ENCODE peak calls at places on chromosome 18, in five cellular contexts. B is adrenal gland; H is RWPE2; O is CD8-positive, alpha-beta memory T cell; P is RWPE1. N is an unnamed sample.

GRCh38 chr18:3153107-3153704 is 66.6 kb downstream of the MYOM1 start:
- DNase-seq in B (no peak), O (no peak), P (no peak), H (no peak), N (no peak)

GRCh38 chr18:10067670-10068659 is 154.1 kb downstream of the VAPA start:
- DNase-seq in H (no peak), O (no peak), B (no peak), P (no peak), N (no peak)

GRCh38 chr18:30689216-30689615 is 353.3 kb downstream of the DSC3 start:
- DNase-seq in P (no peak), B (no peak), H (no peak), O (no peak), N (no peak)

GRCh38 chr18:10856146-10856545 is 293.2 kb downstream of the PIEZO2 start:
- DNase-seq in H (no peak), P (no peak), O (no peak), B (no peak), N (no peak)

GRCh38 chr18:36309436-36310391 is 12.2 kb downstream of the FHOD3 start:
- DNase-seq in O (no peak), B (peak), H (peak), P (peak), N (no peak)

GRCh38 chr18:64589000-64589399 is 440.1 kb upstream of the LINC00305 start:
- DNase-seq in B (no peak), H (no peak), O (no peak), P (no peak), N (no peak)

GRCh38 chr18:73784853-73785252 is 362.8 kb downstream of the FBXO15 start:
- DNase-seq in O (no peak), B (no peak), P (no peak), H (no peak), N (no peak)

GRCh38 chr18:34158881-34159690 is 65.6 kb downstream of the NOL4 start:
- DNase-seq in H (peak), P (no peak), O (no peak), B (peak), N (peak)

GRCh38 chr18:54284967-54285785 is 15.9 kb downstream of the POLI start:
- DNase-seq in B (peak), H (no peak), O (peak), P (peak), N (peak)

GRCh38 chr18:46289931-46290330 is 185.7 kb downstream of the HAUS1 start:
- DNase-seq in O (no peak), P (no peak), H (no peak), B (no peak), N (no peak)

GRCh38 chr18:46256078-46256477 is 151.9 kb downstream of the HAUS1 start:
- DNase-seq in H (no peak), O (no peak), B (no peak), P (no peak), N (no peak)

GRCh38 chr18:56574827-56575226 is 63.6 kb downstream of the TXNL1 start:
- DNase-seq in B (peak), P (no peak), O (no peak), H (no peak), N (peak)

GRCh38 chr18:58132595-58133191 is 88.7 kb downstream of the NEDD4L start:
- DNase-seq in O (no peak), H (no peak), B (no peak), P (no peak), N (no peak)

GRCh38 chr18:31513189-31513907 is 15.4 kb downstream of the DSG2 start:
- DNase-seq in H (peak), P (peak), O (no peak), B (no peak), N (no peak)

GRCh38 chr18:58396144-58396543 is 232.7 kb downstream of the ALPK2 start:
- DNase-seq in O (no peak), P (no peak), B (no peak), H (no peak), N (no peak)

GRCh38 chr18:36179562-36180334 is 7.5 kb upstream of the MOCOS start:
- DNase-seq in B (peak), P (no peak), H (no peak), O (no peak), N (peak)

GRCh38 chr18:21321711-21322110 is 79.7 kb downstream of the GREB1L start:
- DNase-seq in B (no peak), P (no peak), O (no peak), H (no peak), N (no peak)

GRCh38 chr18:32749809-32750208 is 23.0 kb downstream of the KLHL14 start:
- DNase-seq in P (no peak), H (no peak), B (no peak), O (no peak), N (no peak)

GRCh38 chr18:6150481-6150880 is 255.2 kb upstream of the TMEM200C start:
- DNase-seq in H (no peak), B (no peak), P (no peak), O (no peak), N (no peak)

GRCh38 chr18:76866631-76867030 is 44.3 kb downstream of the ZNF236 start:
- DNase-seq in B (no peak), O (no peak), P (no peak), H (no peak), N (no peak)

GRCh38 chr18:55585586-55586521 is 2.1 kb downstream of the TCF4 start:
- DNase-seq in H (no peak), P (no peak), O (no peak), B (no peak), N (peak)

GRCh38 chr18:31061945-31062344 is 19.4 kb upstream of the DSC3 start:
- DNase-seq in H (no peak), O (no peak), B (no peak), P (no peak), N (no peak)

GRCh38 chr18:51603111-51603510 is 405.6 kb upstream of the MEX3C start:
- DNase-seq in O (no peak), H (no peak), B (no peak), P (no peak), N (no peak)

GRCh38 chr18:77061946-77062517 is 70.6 kb downstream of the MBP start:
- DNase-seq in B (no peak), P (no peak), H (no peak), O (no peak), N (no peak)

GRCh38 chr18:54358495-54358793 is 738 bp downstream of the C18orf54 start:
- DNase-seq in B (no peak), H (no peak), P (no peak), O (no peak), N (no peak)

DNA sequence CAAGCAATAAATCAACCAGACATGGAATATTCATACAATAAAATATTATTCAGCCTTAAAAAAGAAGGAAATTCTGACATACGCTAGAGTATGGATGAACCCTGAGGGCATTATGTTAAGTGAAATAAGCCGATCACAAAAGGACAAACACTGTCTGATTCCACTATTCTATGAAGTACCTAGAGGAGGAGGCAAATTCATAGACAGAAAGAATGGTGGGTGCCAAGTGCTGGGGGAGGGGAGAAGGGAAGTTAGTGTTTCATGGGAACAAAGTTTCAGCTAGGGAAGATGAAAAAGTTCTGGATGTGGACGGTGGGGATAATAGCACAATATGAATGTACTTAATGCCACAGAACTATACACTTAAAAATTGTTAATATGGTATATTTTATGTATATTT is 19.8 kb downstream of the SMAD7 start:
- DNase-seq in O (no peak), B (no peak), H (no peak), P (no peak), N (no peak)
- H3K27ac ChIP-seq in O (no peak), B (no peak), H (peak), P (no peak), N (no peak)

DNA sequence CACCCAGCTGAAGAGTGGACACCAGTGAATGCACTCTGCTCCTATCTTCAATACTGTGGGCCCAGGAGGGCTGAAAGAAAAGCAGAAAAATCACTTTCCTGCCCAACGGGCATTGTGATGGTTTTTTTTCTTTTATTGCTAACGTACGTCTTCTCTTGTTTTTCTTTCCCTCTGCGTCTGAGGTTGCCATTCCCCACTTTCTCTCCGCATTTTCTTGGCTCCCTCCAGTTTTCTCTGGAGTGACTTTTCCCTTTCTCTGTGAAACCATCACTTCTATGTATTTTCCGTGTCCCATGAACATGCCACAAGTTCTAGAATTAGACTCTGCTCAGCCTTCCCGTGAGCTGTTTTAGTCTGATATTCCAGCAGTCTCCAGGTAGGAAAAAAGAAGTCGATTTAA is 169.2 kb downstream of the BCL2 start:
- DNase-seq in O (no peak), H (no peak), B (no peak), P (no peak), N (no peak)
- H3K27ac ChIP-seq in O (no peak), H (no peak), B (no peak), P (no peak), N (no peak)

GRCh38 chr18:50096766-50097435 is 98.0 kb downstream of the MYO5B start:
- DNase-seq in P (no peak), O (no peak), B (no peak), H (no peak), N (no peak)

GRCh38 chr18:50094221-50094773 is 100.7 kb downstream of the MYO5B start:
- DNase-seq in H (no peak), P (no peak), B (no peak), O (no peak), N (no peak)

GRCh38 chr18:50099725-50100414 is 95.1 kb downstream of the MYO5B start:
- DNase-seq in O (no peak), P (peak), H (no peak), B (no peak), N (no peak)

GRCh38 chr18:50093366-50093765 is 101.6 kb downstream of the MYO5B start:
- DNase-seq in O (no peak), B (no peak), P (no peak), H (no peak), N (no peak)

GRCh38 chr18:50097702-50098101 is 97.2 kb downstream of the MYO5B start:
- DNase-seq in O (no peak), B (no peak), P (peak), H (no peak), N (no peak)
- H3K27ac ChIP-seq in O (no peak), B (no peak), P (no peak), H (no peak), N (no peak)

GRCh38 chr18:13625843-13626543 is 100.4 kb downstream of the FAM210A start:
- DNase-seq in B (no peak), P (no peak), O (no peak), H (no peak), N (no peak)

GRCh38 chr18:13629841-13630747 is 96.3 kb downstream of the FAM210A start:
- DNase-seq in O (peak), P (peak), B (peak), H (no peak), N (no peak)

GRCh38 chr18:13626544-13626908 is 99.8 kb downstream of the FAM210A start:
- DNase-seq in B (no peak), H (no peak), O (no peak), P (no peak), N (no peak)

GRCh38 chr18:13627639-13628038 is 98.7 kb downstream of the FAM210A start:
- DNase-seq in O (no peak), P (no peak), H (no peak), B (no peak), N (no peak)

GRCh38 chr18:13628211-13628610 is 98.1 kb downstream of the FAM210A start:
- DNase-seq in O (no peak), P (no peak), H (no peak), B (no peak), N (no peak)
- H3K27ac ChIP-seq in O (no peak), P (no peak), H (no peak), B (no peak), N (no peak)

DNA sequence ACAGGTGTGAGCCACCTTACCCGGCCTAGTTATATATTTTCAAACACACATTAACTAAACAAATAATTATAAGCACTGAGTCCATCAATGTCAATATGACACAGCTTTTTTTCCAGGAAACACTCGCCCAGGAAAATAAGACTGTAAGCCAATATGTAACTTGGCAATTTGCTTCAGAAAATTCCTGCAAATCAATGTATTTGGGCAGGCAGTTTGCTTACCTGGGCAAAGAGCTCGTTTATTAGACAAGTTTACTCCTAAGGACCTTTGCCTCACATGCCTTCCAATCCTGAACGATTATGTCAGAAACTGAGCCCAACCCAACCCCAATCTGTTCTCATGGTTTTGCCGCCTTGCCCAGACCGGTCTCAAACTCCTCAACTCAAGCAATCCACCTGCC is 34.7 kb upstream of the NDUFV2 start:
- DNase-seq in B (no peak), P (no peak), H (no peak), O (no peak), N (no peak)
- H3K27ac ChIP-seq in B (no peak), P (no peak), H (no peak), O (no peak), N (no peak)

DNA sequence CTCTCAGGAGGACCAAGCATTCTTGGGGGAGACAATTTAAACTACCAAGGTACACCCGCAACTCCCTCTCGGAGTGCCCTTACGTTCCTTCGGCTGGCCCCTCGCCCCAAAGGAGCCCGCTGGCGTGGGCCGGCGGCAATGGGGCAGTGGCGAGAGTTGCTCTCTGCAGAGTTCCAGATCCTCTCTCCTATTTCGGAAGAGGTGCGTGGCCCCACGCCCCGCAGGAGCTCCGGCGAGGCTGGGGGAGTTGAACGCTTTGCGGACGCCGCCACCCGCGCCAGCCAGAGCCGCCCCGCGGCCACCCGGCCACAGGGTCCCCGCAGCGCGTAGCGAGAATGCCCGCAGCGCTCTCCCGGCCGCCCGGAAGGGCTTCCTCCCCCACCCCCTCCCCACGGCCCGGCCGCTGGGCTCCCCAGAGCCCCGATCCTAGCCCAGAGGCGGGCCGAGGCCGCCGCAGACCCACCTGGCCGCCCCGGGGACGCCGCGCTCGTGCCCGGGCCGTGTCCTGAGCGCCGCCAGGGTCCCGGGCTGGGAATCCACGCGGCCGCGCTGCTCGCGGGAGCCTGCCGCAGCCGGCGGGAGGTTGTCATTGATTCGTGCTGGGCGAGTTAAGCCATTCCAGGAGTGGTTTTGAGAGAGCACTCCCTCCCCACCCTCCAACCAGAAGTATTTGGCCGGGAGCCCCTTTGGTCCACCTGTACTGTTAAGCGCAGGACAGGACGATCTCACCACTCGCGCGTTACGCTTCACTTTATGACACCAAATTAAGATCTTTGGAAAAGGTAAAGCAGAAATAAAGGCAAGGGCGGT is 206.3 kb upstream of the SMAD2 start:
- DNase-seq in O (no peak), B (no peak), H (no peak), P (no peak), N (no peak)
- H3K27ac ChIP-seq in O (no peak), B (no peak), H (no peak), P (peak), N (no peak)

GRCh38 chr18:22427797-22428549 is 10.3 kb upstream of the CTAGE1 start:
- DNase-seq in H (no peak), P (no peak), B (no peak), O (no peak), N (no peak)

GRCh38 chr18:22429564-22429963 is 11.8 kb upstream of the CTAGE1 start:
- DNase-seq in O (no peak), P (no peak), H (no peak), B (no peak), N (no peak)

GRCh38 chr18:22432672-22433137 is 15.0 kb upstream of the CTAGE1 start:
- DNase-seq in B (peak), H (peak), O (no peak), P (peak), N (peak)

GRCh38 chr18:22424564-22424963 is 6.8 kb upstream of the CTAGE1 start:
- DNase-seq in P (no peak), H (no peak), B (no peak), O (no peak), N (no peak)

GRCh38 chr18:22428672-22429071 is 11.0 kb upstream of the CTAGE1 start:
- DNase-seq in O (no peak), H (no peak), P (no peak), B (no peak), N (no peak)
- H3K27ac ChIP-seq in O (no peak), H (no peak), P (no peak), B (no peak), N (no peak)

DNA sequence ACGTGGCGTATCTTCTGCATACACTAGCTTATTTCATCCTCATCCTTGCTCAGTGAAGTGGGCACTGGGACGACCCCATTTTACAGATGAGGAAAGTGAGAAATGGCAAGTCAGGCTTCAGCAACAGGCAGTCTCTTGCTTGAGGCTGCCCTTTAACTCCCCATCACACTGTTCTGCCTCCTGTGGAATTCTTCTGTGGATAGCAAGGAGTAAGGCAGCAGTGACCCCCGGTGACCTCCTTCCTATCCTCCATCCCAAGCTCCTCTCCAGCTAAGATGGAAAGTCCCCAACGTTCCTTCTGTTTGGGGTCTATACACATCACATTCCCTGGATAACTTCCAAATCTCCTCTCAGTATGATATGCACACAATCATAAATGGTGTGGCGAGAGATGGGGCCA is 10.5 kb downstream of the ANKRD29 start:
- DNase-seq in H (no peak), O (no peak), B (no peak), P (no peak), N (no peak)
- H3K27ac ChIP-seq in H (peak), O (no peak), B (no peak), P (peak), N (no peak)

N was measured in heart right ventricle.